ENCODE peak calls at places on chromosomes 3 and 15, in seven cellular contexts. M is ovary, R is HCT116, L is sigmoid colon, F is heart left ventricle, J is A549, D is IMR-90. T is an unnamed sample. For H3K4me1, the result is how much of the 10 kb centered on the place peaks cover.

GRCh38 chr15:32898991-32899613 is 181.3 kb downstream of the GREM1 start:
- DNase-seq in M (no peak), R (no peak), L (no peak), F (no peak), J (peak), D (no peak), T (peak)

GRCh38 chr3:61563614-61564404 is 2.4 kb downstream of the PTPRG start:
- DNase-seq in M (peak), R (no peak), L (no peak), F (no peak), J (no peak), D (no peak), T (no peak)

GRCh38 chr3:44058022-44058867 is 183.4 kb upstream of the TOPAZ1 start:
- DNase-seq in M (no peak), R (no peak), L (no peak), F (no peak), J (no peak), D (peak), T (peak)

GRCh38 chr3:153052096-153052460 is 109.9 kb upstream of the RAP2B start:
- DNase-seq in M (no peak), R (peak), L (peak), F (peak), J (peak), D (peak), T (no peak)

GRCh38 chr3:47464603-47465002 is 11.1 kb downstream of the SCAP start:
- DNase-seq in M (no peak), R (no peak), L (no peak), F (no peak), J (no peak), D (no peak), T (no peak)

GRCh38 chr3:93973160-93974126 is at the start of gene PROS1:
- DNase-seq in M (peak), R (peak), L (peak), F (peak), J (peak), D (peak), T (peak)

GRCh38 chr15:40594429-40594836 is 384 bp downstream of the KNL1 start:
- DNase-seq in M (peak), R (peak), L (peak), F (peak), J (peak), D (peak), T (peak)

GRCh38 chr3:196168808-196169391 is 42.3 kb downstream of the ZDHHC19 start:
- DNase-seq in M (no peak), R (no peak), L (no peak), F (no peak), J (no peak), D (no peak), T (peak)

GRCh38 chr15:33215941-33216872 is 21.7 kb upstream of the FMN1 start:
- DNase-seq in M (no peak), R (no peak), L (no peak), F (no peak), J (peak), D (peak), T (no peak)

GRCh38 chr3:31135546-31135945 is 241.1 kb upstream of the GADL1 start:
- DNase-seq in M (no peak), R (no peak), L (no peak), F (no peak), J (no peak), D (no peak), T (no peak)

GRCh38 chr3:17901893-17902292 is 159.5 kb upstream of the TBC1D5 start:
- DNase-seq in M (no peak), R (no peak), L (no peak), F (no peak), J (no peak), D (no peak), T (no peak)

GRCh38 chr3:190455843-190456242 is 6.1 kb upstream of the TMEM207 start:
- DNase-seq in M (no peak), R (no peak), L (no peak), F (no peak), J (no peak), D (no peak), T (no peak)

GRCh38 chr3:16728762-16729745 is 123.8 kb upstream of the DAZL start:
- DNase-seq in M (no peak), R (no peak), L (no peak), F (no peak), J (no peak), D (peak), T (no peak)

GRCh38 chr15:52466134-52466701 is 62.5 kb downstream of the MYO5A start:
- DNase-seq in M (no peak), R (no peak), L (peak), F (peak), J (no peak), D (no peak), T (peak)

GRCh38 chr3:109132801-109133473 is 3.6 kb upstream of the C3orf85 start:
- DNase-seq in M (no peak), R (no peak), L (no peak), F (no peak), J (peak), D (peak), T (no peak)
- TF ChIP-seq POLR2A in M (no peak), R (no peak), L (no peak), F (no peak), J (no peak), D (no peak), T (no peak)

GRCh38 chr3:172056416-172056815 is 17.0 kb downstream of the FNDC3B start:
- DNase-seq in M (no peak), R (no peak), L (no peak), F (no peak), J (no peak), D (no peak), T (no peak)
- H3K4me1 ChIP-seq in M (under half), R (under half), L (under half), F (half or more), J (half or more), D (under half), T (half or more)

DNA sequence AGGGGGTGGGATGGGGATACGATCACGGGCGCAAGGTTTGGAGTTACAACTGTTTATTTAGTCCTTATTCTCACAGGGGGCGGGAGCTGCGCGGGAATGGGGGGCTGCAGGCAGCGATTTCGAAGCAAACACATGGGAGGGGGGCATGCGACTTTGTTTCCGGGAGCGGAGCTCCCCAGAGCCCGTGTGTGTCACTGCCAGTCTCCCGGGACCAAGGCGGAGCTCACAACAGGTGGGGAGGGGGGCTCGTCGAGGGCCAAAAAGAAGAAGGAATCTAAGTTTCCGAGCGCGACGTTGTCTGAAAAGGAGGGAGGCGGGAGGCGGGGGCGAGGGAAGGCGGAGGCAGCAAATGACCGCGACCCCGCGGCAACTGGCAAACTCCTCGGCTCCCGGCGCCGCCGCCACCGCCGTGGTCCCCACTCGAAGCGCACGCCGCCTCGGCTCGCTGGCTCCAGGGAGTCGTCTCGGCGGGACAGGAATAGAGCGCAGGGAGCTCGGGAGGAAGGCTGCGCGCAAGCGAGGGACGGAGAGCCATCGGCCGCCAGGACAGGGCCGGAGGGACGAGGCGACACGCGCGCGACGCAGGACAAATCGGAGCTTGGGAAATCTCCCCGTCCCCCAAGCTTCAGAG is 1.4 kb downstream of the FOXP1 start:
- DNase-seq in M (peak), R (no peak), L (peak), F (peak), J (peak), D (no peak), T (peak)
- TF ChIP-seq POLR2A in M (no peak), R (no peak), L (no peak), F (no peak), J (peak), D (no peak), T (no peak)

GRCh38 chr15:90557651-90558084 is 27.9 kb downstream of the CRTC3 start:
- DNase-seq in M (peak), R (no peak), L (peak), F (peak), J (no peak), D (peak), T (peak)
- H3K4me1 ChIP-seq in M (under half), R (under half), L (half or more), F (half or more), J (under half), D (under half), T (under half)